ENCODE peak calls at places on chromosome 19, in four cellular contexts. V is GM12878, F is GM12891, O is K562. T is an unnamed sample.

GRCh38 chr19:42122691-42123607 is 9.3 kb downstream of the POU2F2 start:
- DNase-seq in F (no peak), V (peak), O (no peak), T (no peak)

GRCh38 chr19:15464394-15465385 is at the start of gene RASAL3:
- DNase-seq in O (no peak), V (peak), F (no peak), T (peak)

GRCh38 chr19:17757125-17757524 is 5.8 kb downstream of the FCHO1 start:
- DNase-seq in V (no peak), F (no peak), O (no peak), T (no peak)

GRCh38 chr19:17031741-17032140 is 5.1 kb upstream of the CPAMD8 start:
- DNase-seq in F (no peak), V (no peak), O (no peak), T (no peak)

GRCh38 chr19:58262922-58263296 is 15.8 kb upstream of the ZNF8 start:
- DNase-seq in O (no peak), F (no peak), V (no peak), T (no peak)

GRCh38 chr19:18436651-18437478 is 1.1 kb downstream of the ISYNA1 start:
- DNase-seq in F (peak), O (peak), V (no peak), T (peak)

GRCh38 chr19:14162871-14163297 is 26.5 kb upstream of the ASF1B start:
- DNase-seq in V (no peak), O (no peak), F (no peak), T (no peak)

GRCh38 chr19:8526345-8527062 is 12.5 kb upstream of the ZNF414 start:
- DNase-seq in V (no peak), O (peak), F (no peak), T (no peak)

GRCh38 chr19:29515233-29515619 is 10.6 kb upstream of the VSTM2B start:
- DNase-seq in F (no peak), V (no peak), O (no peak), T (no peak)

GRCh38 chr19:37817180-37817911 is 38.0 kb upstream of the ZNF573 start:
- DNase-seq in F (peak), O (peak), V (no peak), T (peak)

GRCh38 chr19:43781630-43782310 is 997 bp upstream of the KCNN4 start:
- DNase-seq in F (no peak), O (no peak), V (no peak), T (no peak)

GRCh38 chr19:43783636-43784035 is 2.9 kb upstream of the KCNN4 start:
- DNase-seq in O (no peak), V (no peak), F (no peak), T (no peak)

GRCh38 chr19:43782689-43783231 is 2.0 kb upstream of the KCNN4 start:
- DNase-seq in F (no peak), O (peak), V (no peak), T (no peak)

GRCh38 chr19:43780706-43781525 is at the start of gene KCNN4:
- DNase-seq in O (peak), V (no peak), F (peak), T (peak)

GRCh38 chr19:43782311-43782660 is 1.5 kb upstream of the KCNN4 start:
- DNase-seq in V (no peak), F (no peak), O (no peak), T (no peak)
- TF ChIP-seq SPI1 in V (no peak), F (no peak), O (no peak), T (no peak)

DNA sequence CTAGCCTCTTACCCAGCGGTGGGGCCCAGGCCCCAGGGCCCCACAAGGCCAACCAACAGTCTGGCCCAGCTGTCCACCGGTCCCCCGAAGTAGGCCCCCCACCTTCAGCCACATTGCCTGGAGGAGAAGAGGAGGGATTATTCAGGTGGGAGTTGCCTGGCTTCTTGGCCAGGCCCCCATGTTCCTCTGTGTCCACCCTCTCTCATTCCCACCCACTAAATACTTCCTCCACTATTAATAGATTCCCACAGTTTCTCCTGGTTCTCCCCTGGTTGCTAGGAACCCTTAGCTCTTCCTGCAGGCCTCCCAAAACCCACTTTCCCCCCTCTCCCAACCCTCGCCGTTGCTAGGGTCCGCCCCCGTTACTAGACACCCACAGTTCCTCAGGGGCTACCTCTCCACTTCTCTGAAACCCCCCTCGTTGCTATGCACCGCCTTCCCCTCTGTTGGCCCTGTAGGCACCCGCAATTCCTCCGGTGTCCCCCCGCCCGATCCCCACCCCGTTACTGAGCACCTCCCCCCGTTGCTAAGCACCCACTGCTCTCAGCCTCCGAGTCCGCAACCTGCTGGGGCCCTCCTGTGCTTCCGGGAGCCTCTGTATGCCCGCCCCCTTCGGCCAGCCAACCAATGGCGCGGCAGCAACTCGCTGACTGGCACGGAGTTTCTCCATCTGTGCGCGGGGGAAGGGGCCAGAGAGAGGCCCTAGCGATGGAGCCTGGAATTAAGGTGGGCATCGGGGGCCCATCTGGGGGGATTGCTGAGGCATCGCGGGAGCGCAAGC is 2.0 kb downstream of the COQ8B start:
- DNase-seq in F (peak), V (peak), O (peak), T (peak)
- TF ChIP-seq POLR2AphosphoS5 in F (no peak), V (no peak), O (no peak), T (peak)

GRCh38 chr19:48914181-48914580 is 14.1 kb downstream of the NUCB1 start:
- DNase-seq in F (no peak), O (peak), V (no peak), T (no peak)

GRCh38 chr19:48910803-48911202 is 10.7 kb downstream of the NUCB1 start:
- DNase-seq in V (no peak), O (peak), F (no peak), T (no peak)

GRCh38 chr19:48915757-48916156 is 15.6 kb downstream of the NUCB1 start:
- DNase-seq in O (no peak), V (no peak), F (no peak), T (no peak)

GRCh38 chr19:48918071-48918470 is 15.4 kb upstream of the DHDH start:
- DNase-seq in O (peak), V (no peak), F (no peak), T (no peak)

GRCh38 chr19:48913114-48913513 is 13.0 kb downstream of the NUCB1 start:
- DNase-seq in V (no peak), F (no peak), O (peak), T (peak)
- TF ChIP-seq SPI1 in V (no peak), F (no peak), O (no peak), T (no peak)

GRCh38 chr19:3580156-3580955 is 4.9 kb upstream of the GIPC3 start:
- DNase-seq in F (no peak), V (no peak), O (no peak), T (no peak)
- TF ChIP-seq POLR2AphosphoS5 in F (no peak), V (no peak), O (no peak), T (no peak)

DNA sequence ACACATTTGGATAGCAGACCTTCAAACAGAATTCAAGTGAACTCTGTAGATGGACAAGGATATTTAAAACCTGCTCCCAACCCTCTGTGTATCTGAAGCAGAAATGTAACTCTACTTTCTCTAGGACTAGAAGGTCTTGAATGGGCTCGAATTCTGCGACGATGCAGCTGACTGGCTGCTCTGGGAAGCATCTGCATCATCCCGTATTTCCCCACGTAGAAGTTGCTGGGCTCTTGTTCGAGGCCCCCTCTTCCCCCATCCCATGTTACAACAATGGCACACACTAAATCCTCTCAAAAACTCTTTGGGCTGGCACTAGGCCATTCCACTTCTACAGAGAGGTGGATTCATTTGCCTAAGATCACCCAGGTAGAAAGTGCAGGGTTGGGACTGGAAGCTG is 15.0 kb downstream of the C19orf81 start:
- DNase-seq in O (no peak), F (no peak), V (no peak), T (no peak)
- TF ChIP-seq SPI1 in O (no peak), F (no peak), V (no peak), T (no peak)